ENCODE peak calls at places on chromosomes 11 and 22, in six cellular contexts. B is cardiac muscle cell, A is right atrium auricular region, Q is dorsolateral prefrontal cortex, G is adrenal gland, W is PC-3. E is an unnamed sample.

GRCh38 chr22:21621891-21622623 is 7.8 kb downstream of the YDJC start:
- DNase-seq in A (no peak), B (no peak), G (no peak), W (no peak), Q (no peak), E (no peak)

GRCh38 chr11:64566042-64566914 is 24.7 kb upstream of the SLC22A12 start:
- DNase-seq in A (peak; percentile 85), Q (no peak), G (peak; percentile 93), W (peak; percentile 85), B (peak; percentile 74), E (peak; percentile 77)

GRCh38 chr11:30595929-30596328 is 9.8 kb upstream of the MPPED2 start:
- DNase-seq in A (no peak), W (no peak), G (no peak), B (peak; percentile 42), Q (no peak), E (no peak)

GRCh38 chr11:25991476-25991875 is 340.5 kb upstream of the ANO3 start:
- DNase-seq in G (no peak), W (no peak), A (no peak), B (no peak), Q (no peak), E (no peak)

GRCh38 chr22:39353346-39353745 is 3.6 kb downstream of the SYNGR1 start:
- DNase-seq in B (no peak), Q (no peak), G (no peak), A (no peak), W (no peak), E (no peak)

GRCh38 chr11:128715691-128716153 is 21.9 kb downstream of the FLI1 start:
- DNase-seq in Q (no peak), W (peak; percentile 25), B (no peak), A (no peak), G (no peak), E (peak; percentile 68)

GRCh38 chr11:127632546-127632945 is 632.0 kb upstream of the KIRREL3 start:
- DNase-seq in W (no peak), B (no peak), G (no peak), A (no peak), Q (no peak), E (no peak)

GRCh38 chr11:57109331-57109730 is 72.4 kb upstream of the LRRC55 start:
- DNase-seq in G (no peak), Q (no peak), B (no peak), W (no peak), A (no peak), E (no peak)

GRCh38 chr11:95516786-95517185 is 272.8 kb downstream of the FAM76B start:
- DNase-seq in B (no peak), Q (no peak), G (no peak), A (no peak), W (peak; percentile 13), E (peak; percentile 51)

GRCh38 chr11:101915811-101916291 is 471 bp downstream of the ANGPTL5 start:
- DNase-seq in W (peak; percentile 52), A (no peak), G (no peak), Q (no peak), B (no peak), E (peak; percentile 81)

GRCh38 chr11:127470485-127470884 is 469.9 kb upstream of the KIRREL3 start:
- DNase-seq in A (no peak), G (no peak), B (peak; percentile 39), W (peak; percentile 40), Q (no peak), E (peak; percentile 8)

GRCh38 chr22:47954107-47954506 is 1191.7 kb downstream of the TBC1D22A start:
- DNase-seq in W (no peak), B (no peak), A (no peak), G (no peak), Q (no peak), E (no peak)

GRCh38 chr11:35619030-35619753 is 932 bp downstream of the FJX1 start:
- DNase-seq in Q (no peak), B (no peak), W (peak; percentile 45), G (peak; percentile 60), A (no peak), E (peak; percentile 52)

GRCh38 chr11:16789061-16789415 is 50.6 kb downstream of the C11orf58 start:
- DNase-seq in B (no peak), G (no peak), Q (no peak), W (no peak), A (no peak), E (no peak)

GRCh38 chr11:850777-851762 is 8.4 kb downstream of the TSPAN4 start:
- DNase-seq in B (no peak), W (no peak), Q (no peak), A (no peak), G (no peak), E (no peak)

GRCh38 chr11:848380-848931 is 5.8 kb downstream of the TSPAN4 start:
- DNase-seq in Q (no peak), B (peak; percentile 61), W (no peak), A (no peak), G (peak; percentile 68), E (peak; percentile 54)

GRCh38 chr11:848988-849824 is 6.6 kb downstream of the TSPAN4 start:
- DNase-seq in B (peak; percentile 86), W (no peak), G (no peak), Q (no peak), A (no peak), E (no peak)

GRCh38 chr11:847876-848275 is 5.2 kb downstream of the TSPAN4 start:
- DNase-seq in B (no peak), Q (no peak), A (no peak), W (no peak), G (no peak), E (no peak)

GRCh38 chr11:849951-850776 is 7.5 kb downstream of the TSPAN4 start:
- DNase-seq in B (peak; percentile 70), W (no peak), G (no peak), A (no peak), Q (no peak), E (no peak)
- H3K4me3 ChIP-seq in B (peak overlapping the region; percentile 75), W (no peak overlapping the region), G (no peak overlapping the region), A (peak overlapping the region; percentile 58), Q (peak overlapping the region; percentile 41), E (no peak overlapping the region)

GRCh38 chr22:28950567-28951411 is 67.4 kb downstream of the ZNRF3 start:
- DNase-seq in Q (no peak), G (no peak), W (no peak), A (no peak), B (no peak), E (no peak)
- TF ChIP-seq CTCF in Q (no peak), G (no peak), W (no peak), A (no peak), B (no peak), E (no peak)

DNA sequence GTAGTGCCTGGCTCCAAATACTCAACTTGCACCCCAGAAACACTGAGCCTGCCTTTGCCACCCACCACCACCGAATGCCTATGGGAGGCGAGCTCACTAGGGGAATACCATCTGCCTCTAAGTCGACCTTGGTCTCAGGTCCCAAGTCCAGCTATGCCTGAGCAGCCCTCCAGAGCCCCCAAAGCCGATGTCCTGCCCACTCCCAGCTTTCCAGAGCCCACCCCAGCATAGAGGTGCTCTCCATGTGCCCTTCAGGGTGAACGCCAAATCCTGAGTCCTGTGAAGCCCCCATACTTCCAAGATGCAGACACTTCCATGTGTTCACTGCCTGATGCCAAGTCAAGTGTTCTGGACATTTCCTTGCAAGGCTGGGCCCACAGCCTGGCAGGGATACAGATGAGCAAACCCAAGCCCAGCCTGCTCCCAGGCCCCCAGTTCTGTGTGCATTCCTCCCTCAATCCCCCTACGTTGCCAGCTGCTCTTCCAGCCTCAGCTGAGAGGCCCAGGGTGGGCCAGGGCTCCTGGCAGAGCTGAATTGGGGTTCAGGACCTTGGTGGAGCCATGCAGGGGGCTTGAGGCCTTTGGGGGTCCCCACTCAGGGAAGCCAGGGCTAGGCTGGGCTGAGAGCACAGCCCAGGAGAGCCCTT is 2.6 kb upstream of the KMT5B start:
- DNase-seq in B (no peak), Q (no peak), G (peak; percentile 52), A (no peak), W (no peak), E (no peak)
- H3K4me3 ChIP-seq in B (no peak overlapping the region), Q (no peak overlapping the region), G (no peak overlapping the region), A (no peak overlapping the region), W (no peak overlapping the region), E (no peak overlapping the region)

DNA sequence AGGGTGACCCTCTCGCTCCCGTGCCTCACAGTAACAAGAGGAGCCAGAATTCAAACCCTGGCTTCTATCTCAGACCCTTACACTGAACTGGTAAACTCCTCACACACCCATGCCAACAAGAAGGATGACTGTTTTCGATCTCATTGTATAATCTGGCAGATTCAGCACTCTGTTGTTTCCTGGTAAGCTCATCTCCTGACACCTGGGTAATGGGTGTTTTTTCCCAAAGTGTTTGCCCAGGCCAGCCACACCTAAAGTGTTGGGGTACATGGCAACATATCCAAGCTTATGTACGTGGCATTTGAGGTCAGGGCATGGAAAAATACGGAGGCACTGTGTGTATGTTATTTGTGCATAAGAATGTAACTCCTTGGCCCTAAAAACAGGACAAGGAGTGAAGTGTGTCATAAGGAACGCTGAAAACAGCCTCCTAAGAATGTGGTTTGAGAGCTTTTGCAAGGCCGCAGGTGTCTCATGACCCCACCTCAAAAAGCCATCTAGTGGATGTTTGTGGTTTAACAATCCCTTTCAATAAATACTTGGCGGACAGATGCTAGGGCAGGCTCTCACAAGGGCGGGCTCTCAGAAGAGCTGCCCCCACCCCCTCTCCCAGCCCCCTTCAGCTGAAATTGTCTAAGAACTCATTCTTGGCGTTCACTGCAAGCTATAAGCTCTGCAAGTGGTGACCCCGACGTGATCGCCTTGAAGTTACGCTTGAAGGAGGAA is at the start of gene MS4A15:
- DNase-seq in W (peak; percentile 83), A (no peak), G (no peak), B (peak; percentile 28), Q (no peak), E (peak; percentile 34)
- TF ChIP-seq CTCF in W (peak; percentile 72), A (no peak), G (no peak), B (peak; percentile 21), Q (no peak), E (peak; percentile 34)

GRCh38 chr11:14329702-14330101 is 29.3 kb downstream of the RRAS2 start:
- DNase-seq in B (no peak), W (no peak), Q (no peak), A (no peak), G (no peak), E (no peak)

GRCh38 chr11:14334893-14335292 is 24.1 kb downstream of the RRAS2 start:
- DNase-seq in B (no peak), G (no peak), W (no peak), Q (no peak), A (no peak), E (no peak)

GRCh38 chr11:14335712-14336111 is 23.3 kb downstream of the RRAS2 start:
- DNase-seq in W (no peak), B (no peak), A (no peak), Q (no peak), G (no peak), E (no peak)

GRCh38 chr11:14334193-14334592 is 24.8 kb downstream of the RRAS2 start:
- DNase-seq in B (no peak), A (no peak), W (no peak), Q (no peak), G (no peak), E (no peak)

GRCh38 chr11:14331476-14332136 is 27.4 kb downstream of the RRAS2 start:
- DNase-seq in G (no peak), W (no peak), B (no peak), Q (no peak), A (no peak), E (no peak)
- H3K4me3 ChIP-seq in G (no peak overlapping the region), W (no peak overlapping the region), B (no peak overlapping the region), Q (no peak overlapping the region), A (no peak overlapping the region), E (no peak overlapping the region)